ENCODE peak calls at places on chromosomes 11 and 22, in five cellular contexts. K, T, Z, H and V are unnamed samples.

GRCh38 chr22:20956258-20957117 is 10.6 kb upstream of the AIFM3 start:
- DNase-seq in K (no peak), T (no peak), H (no peak), Z (no peak), V (no peak)

GRCh38 chr11:9914064-9914463 is 250.2 kb downstream of the SWAP70 start:
- DNase-seq in T (no peak), Z (no peak), H (no peak), K (no peak), V (no peak)

GRCh38 chr11:43819926-43820325 is 60.7 kb upstream of the ALKBH3 start:
- DNase-seq in K (no peak), Z (no peak), T (no peak), H (no peak), V (no peak)

GRCh38 chr11:82927264-82927880 is 25.8 kb downstream of the DDIAS start:
- DNase-seq in K (no peak), Z (no peak), H (peak), T (peak), V (no peak)

GRCh38 chr11:4181780-4182721 is 87.5 kb downstream of the RRM1 start:
- DNase-seq in T (peak), H (no peak), Z (no peak), K (no peak), V (no peak)

GRCh38 chr11:7548659-7549283 is 35.0 kb downstream of the PPFIBP2 start:
- DNase-seq in K (no peak), H (no peak), Z (no peak), T (no peak), V (no peak)

GRCh38 chr11:44470849-44471248 is 94.6 kb upstream of the CD82 start:
- DNase-seq in H (no peak), T (no peak), Z (no peak), K (no peak), V (no peak)

GRCh38 chr11:35012467-35013191 is 96.2 kb downstream of the PDHX start:
- DNase-seq in H (no peak), T (no peak), K (no peak), Z (no peak), V (peak)

GRCh38 chr11:121904148-121904547 is 211.9 kb downstream of the BLID start:
- DNase-seq in H (no peak), K (peak), T (no peak), Z (no peak), V (no peak)

GRCh38 chr22:21652010-21652546 is 10.0 kb downstream of the SDF2L1 start:
- DNase-seq in T (peak), K (peak), H (peak), Z (peak), V (peak)

GRCh38 chr22:24819941-24820461 is 14.0 kb downstream of the SGSM1 start:
- DNase-seq in H (no peak), Z (no peak), K (no peak), T (no peak), V (no peak)

GRCh38 chr11:113401718-113402117 is 14.1 kb downstream of the ANKK1 start:
- DNase-seq in H (no peak), K (peak), Z (no peak), T (no peak), V (no peak)